ENCODE peak calls at places on chromosomes 2 and 18, in four cellular contexts. F is WTC11, S is A549, U is HepG2. O is an unnamed sample.

GRCh38 chr2:133843091-133843490 is 274.8 kb upstream of the NCKAP5 start:
- DNase-seq in S (no peak), U (no peak), F (no peak), O (no peak)

GRCh38 chr2:65388051-65388531 is 44.3 kb downstream of the SPRED2 start:
- DNase-seq in U (no peak), S (no peak), F (no peak), O (no peak)

GRCh38 chr2:111632661-111633060 is 251.3 kb downstream of the ANAPC1 start:
- DNase-seq in S (no peak), F (no peak), U (no peak), O (no peak)

GRCh38 chr2:230824406-230824978 is 40.2 kb upstream of the ITM2C start:
- DNase-seq in F (peak; percentile 59), U (peak; percentile 87), S (peak; percentile 46), O (peak; percentile 58)

GRCh38 chr2:216721141-216721540 is 25.8 kb upstream of the IGFBP5 start:
- DNase-seq in F (no peak), S (no peak), U (no peak), O (no peak)

GRCh38 chr2:169759987-169760386 is 26.4 kb downstream of the KLHL23 start:
- DNase-seq in U (no peak), F (no peak), S (no peak), O (no peak)

GRCh38 chr18:79553696-79554095 is 125.9 kb upstream of the CTDP1 start:
- DNase-seq in U (no peak), F (no peak), S (no peak), O (no peak)

GRCh38 chr2:238097988-238098853 is 1.9 kb upstream of the ESPNL start:
- DNase-seq in S (peak; percentile 71), U (no peak), F (peak; percentile 81), O (peak; percentile 92)

GRCh38 chr18:54269924-54270844 is 867 bp downstream of the POLI start:
- DNase-seq in S (peak; percentile 30), F (peak; percentile 57), U (peak; percentile 35), O (no peak)

GRCh38 chr2:7450188-7451156 is 533.3 kb downstream of the RNF144A start:
- DNase-seq in U (no peak), S (no peak), F (no peak), O (no peak)

GRCh38 chr2:183998041-183998796 is 600.1 kb upstream of the ZNF804A start:
- DNase-seq in U (no peak), F (no peak), S (no peak), O (no peak)

GRCh38 chr18:37322497-37323035 is 243.0 kb downstream of the CELF4 start:
- DNase-seq in F (peak; percentile 73), S (peak; percentile 17), U (peak; percentile 31), O (peak; percentile 77)

GRCh38 chr2:25301453-25302352 is 40.0 kb downstream of the DNMT3A start:
- DNase-seq in U (no peak), F (no peak), S (no peak), O (no peak)
- TF ChIP-seq NR3C1 in U (no peak), F (no peak), S (no peak), O (no peak)

DNA sequence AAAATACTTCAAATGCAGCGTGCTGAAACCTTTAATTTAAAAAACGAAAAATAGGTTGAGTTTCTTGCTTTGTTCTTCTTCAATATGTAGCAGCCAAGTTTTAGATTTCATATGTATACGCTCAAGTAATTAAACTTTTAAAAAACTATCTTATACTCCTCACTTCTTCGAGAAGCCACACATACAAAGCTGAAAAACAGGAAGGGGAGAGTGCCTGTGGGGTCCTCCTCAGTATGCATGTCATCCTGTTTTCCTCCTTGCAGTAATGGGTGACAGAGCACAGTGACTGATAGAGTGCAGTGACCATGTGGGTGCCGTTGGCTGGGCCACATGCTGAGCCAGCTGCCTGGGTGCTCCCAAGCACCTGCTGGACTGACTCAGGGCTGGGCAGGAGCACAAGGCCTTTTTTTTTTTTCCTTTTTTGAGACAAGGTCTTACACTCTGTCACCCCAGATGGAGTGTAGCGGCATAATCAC is 33.3 kb downstream of the UXS1 start:
- DNase-seq in U (no peak), F (no peak), S (no peak), O (no peak)
- TF ChIP-seq NR3C1 in U (no peak), F (no peak), S (no peak), O (no peak)

DNA sequence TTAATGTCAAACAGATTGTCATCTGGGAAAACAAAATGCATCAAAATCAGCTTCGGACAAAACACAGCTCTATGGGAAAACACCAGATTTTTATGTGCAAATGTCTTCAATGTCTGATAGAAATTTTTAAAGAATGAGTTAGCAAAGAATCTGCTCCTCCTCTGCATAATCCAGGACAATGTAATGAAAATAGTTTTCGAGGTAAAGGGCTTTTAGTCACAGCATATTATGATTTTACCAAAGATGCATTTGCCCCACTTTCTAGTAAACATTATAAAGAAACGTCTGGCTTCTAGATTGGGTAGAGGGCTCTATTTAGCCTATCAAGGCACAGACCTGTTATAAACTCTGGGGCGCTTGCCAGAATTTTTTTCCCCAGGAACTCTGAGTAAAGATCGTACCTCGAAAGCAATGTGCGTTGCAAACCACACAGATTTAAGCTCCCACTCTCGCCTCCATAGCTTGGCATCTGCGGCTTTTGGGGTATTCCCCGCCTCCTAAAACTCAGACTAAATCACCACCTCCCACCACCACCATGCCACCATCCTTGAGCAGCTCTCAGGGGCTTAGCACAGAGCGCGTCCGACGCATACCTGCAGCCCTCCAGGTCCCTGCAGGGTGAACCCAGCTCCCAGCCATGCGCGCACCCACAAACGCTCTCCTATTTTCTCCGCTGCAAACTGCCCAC is 926 bp downstream of the ACVR1C start:
- DNase-seq in U (no peak), F (peak; percentile 15), S (no peak), O (no peak)
- TF ChIP-seq NR3C1 in U (no peak), F (no peak), S (no peak), O (no peak)

DNA sequence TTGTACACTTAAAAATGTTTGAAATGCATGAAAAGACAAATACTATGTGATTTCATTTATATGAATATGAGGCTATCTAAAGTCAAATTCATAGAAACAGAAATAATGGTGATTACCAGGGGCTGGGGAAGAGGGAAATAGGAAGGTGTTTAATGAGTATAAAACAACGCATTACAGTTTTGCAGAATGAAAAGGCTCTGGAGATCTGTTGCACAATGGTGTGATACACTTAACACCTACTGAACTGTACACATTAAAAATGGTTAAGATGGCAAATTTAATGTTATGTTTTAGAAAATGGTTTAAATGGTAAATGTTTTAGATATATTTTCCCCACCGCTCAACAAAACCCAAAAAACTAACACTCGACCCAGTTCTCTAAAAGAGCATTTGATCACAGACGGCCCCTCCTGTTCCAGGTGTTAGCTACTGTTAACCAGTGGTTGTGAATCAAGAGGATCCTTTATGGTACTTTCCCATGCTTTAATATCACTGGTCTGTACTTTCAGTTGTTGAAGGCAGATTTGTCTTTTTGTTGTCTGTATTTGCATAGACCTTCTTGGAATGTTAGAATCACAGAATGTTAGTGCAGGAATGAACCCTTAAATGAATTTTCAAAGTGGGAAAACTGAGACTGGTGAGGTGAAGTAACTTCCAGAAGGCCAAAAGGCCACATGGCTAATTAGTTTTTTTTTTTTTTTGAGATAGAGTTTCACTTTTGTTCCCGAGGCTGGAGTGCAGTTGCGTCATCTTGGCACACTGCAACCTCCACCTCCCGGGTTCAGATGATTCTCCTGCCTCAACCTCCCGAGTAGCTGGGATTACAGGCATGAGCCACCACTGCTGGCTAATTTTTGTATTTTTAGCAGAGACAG is 10.2 kb downstream of the RAB10 start:
- DNase-seq in F (no peak), S (no peak), U (peak; percentile 54), O (no peak)
- TF ChIP-seq NR3C1 in F (no peak), S (no peak), U (no peak), O (no peak)

GRCh38 chr2:64226611-64227010 is 82.4 kb upstream of the PELI1 start:
- DNase-seq in S (no peak), F (no peak), U (no peak), O (no peak)

GRCh38 chr2:64227603-64228125 is 83.4 kb upstream of the PELI1 start:
- DNase-seq in U (no peak), F (no peak), S (no peak), O (no peak)

GRCh38 chr2:64228126-64228678 is 84.0 kb upstream of the PELI1 start:
- DNase-seq in U (peak; percentile 29), S (peak; percentile 79), F (peak; percentile 93), O (peak; percentile 85)

GRCh38 chr2:64222942-64223511 is 78.8 kb upstream of the PELI1 start:
- DNase-seq in S (no peak), F (no peak), U (no peak), O (no peak)

GRCh38 chr2:64225491-64225890 is 81.3 kb upstream of the PELI1 start:
- DNase-seq in F (no peak), U (no peak), S (no peak), O (no peak)
- TF ChIP-seq NR3C1 in F (no peak), U (no peak), S (no peak), O (no peak)

DNA sequence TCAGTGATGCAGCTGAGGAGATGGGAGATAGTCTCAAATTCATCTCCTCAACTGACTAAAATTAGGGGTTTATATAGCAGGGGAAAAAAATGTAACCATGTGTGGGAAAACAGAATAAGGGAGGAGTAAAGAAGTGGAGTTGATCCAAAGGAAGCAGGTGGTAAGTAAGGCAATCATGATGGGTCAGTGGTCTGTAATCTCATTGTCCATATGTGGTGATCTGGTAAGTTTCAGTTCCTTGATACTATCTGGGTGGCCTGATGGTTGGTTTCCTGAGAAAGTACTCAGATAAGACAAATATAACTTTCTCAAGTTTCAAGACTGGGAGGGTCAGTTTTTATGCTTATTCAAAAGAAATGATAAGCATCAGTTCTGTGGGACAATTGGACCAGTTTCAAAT is 312.3 kb upstream of the KCNJ3 start:
- DNase-seq in U (no peak), F (no peak), S (no peak), O (no peak)
- TF ChIP-seq NR3C1 in U (no peak), F (no peak), S (no peak), O (no peak)

O was measured in K562.